ENCODE peak calls at places on chromosomes 5 and 9, in seven cellular contexts. One of them, this sample, is unnamed.

GRCh38 chr9:14715102-14715501 is 7.4 kb downstream of the CER1 start:
- DNase-seq in cardiac fibroblast: no peak
- DNase-seq in WERI-Rb-1: no peak
- DNase-seq in AG09319: no peak
- DNase-seq in spleen: no peak
- DNase-seq in nephron progenitor cell: no peak
- DNase-seq in foreskin fibroblast: no peak
- DNase-seq in this sample: no peak

GRCh38 chr5:119280380-119280779 is 75.4 kb upstream of the TNFAIP8 start:
- DNase-seq in spleen: no peak
- DNase-seq in nephron progenitor cell: no peak
- DNase-seq in cardiac fibroblast: no peak
- DNase-seq in WERI-Rb-1: no peak
- DNase-seq in foreskin fibroblast: no peak
- DNase-seq in AG09319: no peak
- DNase-seq in this sample: no peak

GRCh38 chr5:152397581-152397980 is 7.5 kb downstream of the NMUR2 start:
- DNase-seq in AG09319: no peak
- DNase-seq in spleen: no peak
- DNase-seq in foreskin fibroblast: no peak
- DNase-seq in nephron progenitor cell: no peak
- DNase-seq in cardiac fibroblast: no peak
- DNase-seq in WERI-Rb-1: no peak
- DNase-seq in this sample: no peak

GRCh38 chr9:124869466-124869985 is 7.6 kb downstream of the ARPC5L start:
- DNase-seq in WERI-Rb-1: peak
- DNase-seq in spleen: peak
- DNase-seq in foreskin fibroblast: peak
- DNase-seq in cardiac fibroblast: no peak
- DNase-seq in AG09319: no peak
- DNase-seq in nephron progenitor cell: peak
- DNase-seq in this sample: no peak

GRCh38 chr5:105506692-105507277 is 1944.2 kb upstream of the NUDT12 start:
- DNase-seq in foreskin fibroblast: peak
- DNase-seq in nephron progenitor cell: peak
- DNase-seq in cardiac fibroblast: peak
- DNase-seq in AG09319: no peak
- DNase-seq in spleen: no peak
- DNase-seq in WERI-Rb-1: peak
- DNase-seq in this sample: no peak

GRCh38 chr5:489689-490080 is 34.6 kb downstream of the SLC9A3 start:
- DNase-seq in spleen: no peak
- DNase-seq in cardiac fibroblast: no peak
- DNase-seq in AG09319: no peak
- DNase-seq in foreskin fibroblast: no peak
- DNase-seq in nephron progenitor cell: peak
- DNase-seq in WERI-Rb-1: no peak
- DNase-seq in this sample: no peak

GRCh38 chr5:138824516-138824915 is 50.6 kb downstream of the LRRTM2 start:
- DNase-seq in foreskin fibroblast: peak
- DNase-seq in AG09319: no peak
- DNase-seq in nephron progenitor cell: no peak
- DNase-seq in WERI-Rb-1: no peak
- DNase-seq in spleen: no peak
- DNase-seq in cardiac fibroblast: peak
- DNase-seq in this sample: no peak

GRCh38 chr5:35063386-35063785 is 15.6 kb upstream of the AGXT2 start:
- DNase-seq in WERI-Rb-1: no peak
- DNase-seq in cardiac fibroblast: peak
- DNase-seq in nephron progenitor cell: no peak
- DNase-seq in foreskin fibroblast: no peak
- DNase-seq in spleen: no peak
- DNase-seq in AG09319: no peak
- DNase-seq in this sample: no peak

GRCh38 chr9:20197976-20198685 is 409.3 kb upstream of the SLC24A2 start:
- DNase-seq in nephron progenitor cell: no peak
- DNase-seq in foreskin fibroblast: peak
- DNase-seq in cardiac fibroblast: no peak
- DNase-seq in spleen: no peak
- DNase-seq in WERI-Rb-1: peak
- DNase-seq in AG09319: no peak
- DNase-seq in this sample: no peak

GRCh38 chr9:137722481-137722880 is 103.7 kb downstream of the EHMT1 start:
- DNase-seq in foreskin fibroblast: no peak
- DNase-seq in WERI-Rb-1: no peak
- DNase-seq in nephron progenitor cell: no peak
- DNase-seq in AG09319: no peak
- DNase-seq in spleen: no peak
- DNase-seq in cardiac fibroblast: no peak
- DNase-seq in this sample: no peak

GRCh38 chr5:80238778-80239679 is 16.8 kb downstream of the SERINC5 start:
- DNase-seq in cardiac fibroblast: peak
- DNase-seq in WERI-Rb-1: no peak
- DNase-seq in spleen: no peak
- DNase-seq in AG09319: no peak
- DNase-seq in nephron progenitor cell: no peak
- DNase-seq in foreskin fibroblast: peak
- DNase-seq in this sample: no peak

GRCh38 chr5:84131372-84131771 is 253.3 kb downstream of the EDIL3 start:
- DNase-seq in cardiac fibroblast: peak
- DNase-seq in foreskin fibroblast: no peak
- DNase-seq in spleen: no peak
- DNase-seq in AG09319: no peak
- DNase-seq in WERI-Rb-1: peak
- DNase-seq in nephron progenitor cell: no peak
- DNase-seq in this sample: no peak

GRCh38 chr9:136605966-136606365 is 56.8 kb upstream of the EGFL7 start:
- DNase-seq in nephron progenitor cell: no peak
- DNase-seq in spleen: no peak
- DNase-seq in WERI-Rb-1: no peak
- DNase-seq in foreskin fibroblast: no peak
- DNase-seq in AG09319: no peak
- DNase-seq in cardiac fibroblast: no peak
- DNase-seq in this sample: no peak

DNA sequence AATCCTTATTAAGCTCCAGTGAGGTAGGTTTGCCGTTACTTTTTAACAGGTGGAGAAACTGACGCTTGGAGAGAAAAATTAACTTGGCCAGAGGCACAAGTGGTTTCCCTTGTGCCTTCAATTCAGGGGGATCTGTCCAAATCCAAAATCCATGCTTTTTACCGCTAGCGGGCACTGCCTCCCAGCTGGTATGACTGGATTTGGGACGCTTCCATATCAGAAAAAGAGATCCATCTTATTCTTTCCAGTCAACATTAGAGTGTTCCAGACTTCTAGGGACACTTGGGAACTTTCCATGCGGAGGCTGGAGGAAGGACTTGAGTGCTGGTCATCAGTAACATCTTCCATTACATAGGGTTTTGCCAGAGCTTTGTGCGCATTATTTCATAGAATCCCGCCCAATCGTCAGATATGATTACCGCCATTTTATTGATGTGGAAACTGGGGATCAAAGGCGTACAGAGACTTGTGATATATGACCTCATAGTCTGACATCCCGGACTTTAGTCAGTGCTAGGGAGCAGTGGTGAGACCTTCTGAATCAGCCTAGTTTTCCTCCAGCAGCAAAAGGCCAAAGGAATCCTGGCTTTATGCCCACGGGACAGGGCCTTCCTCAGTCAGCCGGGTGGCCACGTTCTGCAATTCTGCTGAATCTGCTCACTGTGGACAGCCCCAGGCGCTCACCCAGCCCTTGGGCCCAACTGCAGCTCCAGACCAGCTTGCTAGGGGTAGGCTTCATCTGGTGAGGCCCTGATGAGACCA is 1.1 kb upstream of the GNPDA1 start:
- DNase-seq in AG09319: no peak
- DNase-seq in foreskin fibroblast: peak
- DNase-seq in spleen: no peak
- DNase-seq in WERI-Rb-1: peak
- DNase-seq in nephron progenitor cell: no peak
- DNase-seq in cardiac fibroblast: peak
- DNase-seq in this sample: no peak
- TF ChIP-seq CTCF in AG09319: no peak
- TF ChIP-seq CTCF in foreskin fibroblast: no peak
- TF ChIP-seq CTCF in spleen: no peak
- TF ChIP-seq CTCF in WERI-Rb-1: no peak
- TF ChIP-seq CTCF in nephron progenitor cell: no peak
- TF ChIP-seq CTCF in cardiac fibroblast: no peak
- TF ChIP-seq CTCF in this sample: no peak

DNA sequence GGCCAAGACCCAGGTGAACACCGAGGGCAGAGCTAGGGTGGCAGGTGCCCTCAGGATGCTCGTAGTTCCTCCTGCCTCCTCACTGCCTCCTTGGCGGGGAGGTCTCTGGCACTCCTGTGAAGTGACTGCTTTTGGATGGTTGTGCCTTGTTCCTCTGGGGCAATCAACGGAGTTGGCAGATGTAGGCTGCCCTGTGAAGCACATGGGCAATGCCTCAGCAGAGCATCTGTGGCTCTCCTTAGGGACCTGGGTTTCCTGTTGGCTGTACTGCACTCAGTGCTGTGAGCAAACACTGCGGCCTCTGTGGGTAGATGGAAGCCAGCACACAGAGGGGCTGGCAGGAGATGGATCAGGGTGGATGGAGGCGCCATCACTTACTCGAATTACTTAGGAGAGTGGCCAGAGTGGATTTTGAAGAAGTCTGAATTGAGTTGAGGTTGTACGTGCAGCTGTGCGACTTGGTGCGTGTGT is 71.4 kb upstream of the COL5A1 start:
- DNase-seq in spleen: peak
- DNase-seq in WERI-Rb-1: no peak
- DNase-seq in foreskin fibroblast: no peak
- DNase-seq in nephron progenitor cell: no peak
- DNase-seq in cardiac fibroblast: no peak
- DNase-seq in AG09319: no peak
- DNase-seq in this sample: peak
- TF ChIP-seq CTCF in spleen: no peak
- TF ChIP-seq CTCF in WERI-Rb-1: no peak
- TF ChIP-seq CTCF in foreskin fibroblast: no peak
- TF ChIP-seq CTCF in nephron progenitor cell: no peak
- TF ChIP-seq CTCF in cardiac fibroblast: no peak
- TF ChIP-seq CTCF in AG09319: no peak
- TF ChIP-seq CTCF in this sample: no peak

GRCh38 chr5:179403426-179404147 is 58.3 kb upstream of the ADAMTS2 start:
- DNase-seq in foreskin fibroblast: no peak
- DNase-seq in AG09319: no peak
- DNase-seq in spleen: no peak
- DNase-seq in nephron progenitor cell: no peak
- DNase-seq in cardiac fibroblast: no peak
- DNase-seq in WERI-Rb-1: no peak
- DNase-seq in this sample: peak

GRCh38 chr5:179405426-179406030 is 60.3 kb upstream of the ADAMTS2 start:
- DNase-seq in nephron progenitor cell: no peak
- DNase-seq in spleen: no peak
- DNase-seq in foreskin fibroblast: no peak
- DNase-seq in WERI-Rb-1: no peak
- DNase-seq in cardiac fibroblast: no peak
- DNase-seq in AG09319: no peak
- DNase-seq in this sample: peak

GRCh38 chr5:179405054-179405416 is 59.8 kb upstream of the ADAMTS2 start:
- DNase-seq in nephron progenitor cell: no peak
- DNase-seq in spleen: no peak
- DNase-seq in WERI-Rb-1: no peak
- DNase-seq in AG09319: no peak
- DNase-seq in foreskin fibroblast: no peak
- DNase-seq in cardiac fibroblast: no peak
- DNase-seq in this sample: peak

GRCh38 chr5:179406031-179406681 is 60.9 kb upstream of the ADAMTS2 start:
- DNase-seq in cardiac fibroblast: peak
- DNase-seq in WERI-Rb-1: no peak
- DNase-seq in AG09319: no peak
- DNase-seq in nephron progenitor cell: no peak
- DNase-seq in spleen: no peak
- DNase-seq in foreskin fibroblast: peak
- DNase-seq in this sample: peak

DNA sequence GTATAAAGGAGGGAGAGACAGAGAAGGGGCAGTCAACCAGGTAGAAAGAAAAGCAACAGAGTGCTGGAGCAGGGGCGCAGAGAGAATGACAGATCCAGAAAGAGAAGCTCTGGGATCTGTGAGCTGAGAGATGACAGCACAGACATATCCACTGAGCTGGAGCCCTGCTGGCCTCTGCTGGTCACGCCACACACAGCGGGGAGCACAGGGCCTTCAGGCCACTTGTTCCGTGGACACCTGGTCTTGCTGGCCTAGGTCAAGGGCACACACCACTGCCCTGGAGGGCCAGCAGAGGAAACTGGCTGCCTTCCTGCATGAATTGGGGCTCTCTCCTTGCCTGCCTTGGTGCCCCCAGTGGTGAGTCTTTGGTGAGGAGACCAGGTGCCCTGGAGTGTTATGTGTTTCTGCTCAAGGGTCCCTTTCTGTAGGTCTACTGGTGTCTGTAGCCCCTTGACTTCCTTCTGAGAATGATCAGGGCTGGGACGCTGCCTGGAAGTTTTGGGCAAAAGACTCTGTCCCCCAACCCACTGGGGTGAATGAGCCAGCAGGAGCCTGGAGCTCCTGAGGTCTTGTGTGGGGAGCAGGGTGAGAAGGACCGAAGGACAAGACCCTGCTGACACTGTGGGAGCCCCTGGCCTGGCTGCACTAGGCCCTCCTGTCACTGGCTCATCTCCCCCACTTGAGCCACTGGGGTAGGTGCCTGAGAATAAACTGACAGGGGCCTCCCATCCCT is 59.2 kb upstream of the ADAMTS2 start:
- DNase-seq in foreskin fibroblast: peak
- DNase-seq in nephron progenitor cell: no peak
- DNase-seq in cardiac fibroblast: peak
- DNase-seq in spleen: no peak
- DNase-seq in AG09319: no peak
- DNase-seq in WERI-Rb-1: peak
- DNase-seq in this sample: peak
- TF ChIP-seq CTCF in foreskin fibroblast: peak
- TF ChIP-seq CTCF in nephron progenitor cell: peak
- TF ChIP-seq CTCF in cardiac fibroblast: peak
- TF ChIP-seq CTCF in spleen: no peak
- TF ChIP-seq CTCF in AG09319: peak
- TF ChIP-seq CTCF in WERI-Rb-1: peak
- TF ChIP-seq CTCF in this sample: peak

GRCh38 chr9:121634800-121635261 is 16.6 kb upstream of the DAB2IP start:
- DNase-seq in spleen: no peak
- DNase-seq in nephron progenitor cell: peak
- DNase-seq in foreskin fibroblast: peak
- DNase-seq in cardiac fibroblast: peak
- DNase-seq in WERI-Rb-1: peak
- DNase-seq in AG09319: no peak
- DNase-seq in this sample: no peak
- TF ChIP-seq CTCF in spleen: no peak
- TF ChIP-seq CTCF in nephron progenitor cell: peak
- TF ChIP-seq CTCF in foreskin fibroblast: peak
- TF ChIP-seq CTCF in cardiac fibroblast: peak
- TF ChIP-seq CTCF in WERI-Rb-1: peak
- TF ChIP-seq CTCF in AG09319: peak
- TF ChIP-seq CTCF in this sample: peak

This sample was measured in osteocyte.